ENCODE peak calls at places on chromosomes 5 and 9, in seven cellular contexts. Z, N, X, Q, T, I and H are unnamed samples.

GRCh38 chr9:95055851-95056551 is 261.5 kb downstream of the FANCC start:
- DNase-seq in Z (no peak), N (peak; percentile 85), X (no peak), Q (no peak), T (peak; percentile 72), I (no peak), H (peak; percentile 68)

GRCh38 chr9:2231831-2232230 is 216.7 kb downstream of the SMARCA2 start:
- DNase-seq in Z (no peak), N (peak; percentile 82), X (peak; percentile 25), Q (no peak), T (peak; percentile 90), I (no peak), H (peak; percentile 83)

GRCh38 chr9:23551171-23551795 is 274.8 kb downstream of the ELAVL2 start:
- DNase-seq in Z (no peak), N (no peak), X (no peak), Q (no peak), T (no peak), I (no peak), H (no peak)

GRCh38 chr5:3142261-3143027 is 391.0 kb upstream of the IRX2 start:
- DNase-seq in Z (no peak), N (no peak), X (no peak), Q (no peak), T (no peak), I (no peak), H (no peak)

GRCh38 chr9:134299883-134300282 is 26.4 kb upstream of the RXRA start:
- DNase-seq in Z (peak; percentile 82), N (no peak), X (no peak), Q (no peak), T (no peak), I (no peak), H (no peak)

GRCh38 chr5:55708732-55709131 is 3.4 kb downstream of the SLC38A9 start:
- DNase-seq in Z (no peak), N (no peak), X (peak; percentile 31), Q (no peak), T (peak; percentile 59), I (no peak), H (no peak)

GRCh38 chr5:43231977-43232376 is 40.0 kb downstream of the NIM1K start:
- DNase-seq in Z (no peak), N (peak; percentile 29), X (peak; percentile 88), Q (no peak), T (no peak), I (peak; percentile 38), H (peak; percentile 5)

GRCh38 chr9:130996672-130997394 is 12.1 kb upstream of the LAMC3 start:
- DNase-seq in Z (no peak), N (no peak), X (no peak), Q (no peak), T (no peak), I (no peak), H (no peak)

GRCh38 chr5:66642538-66642937 is 46.3 kb downstream of the MAST4 start:
- DNase-seq in Z (no peak), N (no peak), X (no peak), Q (no peak), T (no peak), I (no peak), H (no peak)

GRCh38 chr5:100788417-100788816 is 114.7 kb downstream of the ST8SIA4 start:
- DNase-seq in Z (no peak), N (no peak), X (no peak), Q (no peak), T (no peak), I (no peak), H (no peak)

GRCh38 chr5:36029914-36030313 is 36.8 kb downstream of the UGT3A2 start:
- DNase-seq in Z (no peak), N (no peak), X (no peak), Q (no peak), T (peak; percentile 9), I (no peak), H (peak; percentile 2)

GRCh38 chr9:114289571-114290481 is 33.1 kb upstream of the ORM1 start:
- DNase-seq in Z (peak; percentile 52), N (no peak), X (no peak), Q (no peak), T (no peak), I (no peak), H (no peak)

GRCh38 chr5:39489263-39489662 is 64.5 kb upstream of the DAB2 start:
- DNase-seq in Z (no peak), N (no peak), X (no peak), Q (no peak), T (no peak), I (no peak), H (no peak)

GRCh38 chr5:38607396-38607795 is 51.0 kb upstream of the LIFR start:
- DNase-seq in Z (no peak), N (peak; percentile 99), X (peak; percentile 55), Q (peak; percentile 58), T (peak; percentile 92), I (no peak), H (peak; percentile 85)

GRCh38 chr5:153678617-153679329 is 188.3 kb downstream of the GRIA1 start:
- DNase-seq in Z (no peak), N (no peak), X (no peak), Q (no peak), T (peak; percentile 33), I (no peak), H (no peak)

GRCh38 chr9:33161011-33161588 is 6.0 kb downstream of the B4GALT1 start:
- DNase-seq in Z (peak; percentile 87), N (peak; percentile 96), X (peak; percentile 76), Q (peak; percentile 54), T (peak; percentile 96), I (peak; percentile 68), H (peak; percentile 98)

GRCh38 chr5:107979272-107979671 is 308.5 kb upstream of the EFNA5 start:
- DNase-seq in Z (no peak), N (peak; percentile 36), X (peak; percentile 35), Q (no peak), T (peak; percentile 47), I (no peak), H (peak; percentile 26)

GRCh38 chr5:132266031-132266835 is 8.7 kb downstream of the PDLIM4 start:
- DNase-seq in Z (no peak), N (no peak), X (no peak), Q (no peak), T (no peak), I (no peak), H (no peak)

GRCh38 chr9:77440057-77440456 is 208.1 kb downstream of the GNA14 start:
- DNase-seq in Z (no peak), N (peak; percentile 45), X (peak; percentile 75), Q (no peak), T (peak; percentile 81), I (no peak), H (peak; percentile 66)

GRCh38 chr5:113140837-113141661 is 164.5 kb downstream of the DCP2 start:
- DNase-seq in Z (no peak), N (peak; percentile 84), X (peak; percentile 18), Q (no peak), T (peak; percentile 92), I (no peak), H (peak; percentile 89)

GRCh38 chr5:150168864-150169263 is 2.3 kb downstream of the CDX1 start:
- DNase-seq in Z (no peak), N (no peak), X (no peak), Q (no peak), T (no peak), I (no peak), H (no peak)

GRCh38 chr9:30504502-30504905 is 1879.9 kb upstream of the ACO1 start:
- DNase-seq in Z (no peak), N (no peak), X (no peak), Q (no peak), T (no peak), I (no peak), H (no peak)

GRCh38 chr5:17315710-17316221 is 98.3 kb downstream of the BASP1 start:
- DNase-seq in Z (no peak), N (peak; percentile 91), X (no peak), Q (peak; percentile 28), T (peak; percentile 85), I (no peak), H (peak; percentile 76)

GRCh38 chr5:172533399-172534228 is 79.3 kb upstream of the SH3PXD2B start:
- DNase-seq in Z (peak; percentile 46), N (no peak), X (no peak), Q (no peak), T (peak; percentile 19), I (peak; percentile 7), H (no peak)

GRCh38 chr5:127256886-127257597 is 33.6 kb upstream of the MEGF10 start:
- DNase-seq in Z (no peak), N (no peak), X (no peak), Q (no peak), T (no peak), I (no peak), H (no peak)

GRCh38 chr9:96620832-96621269 is 1.2 kb upstream of the CDC14B start:
- DNase-seq in Z (no peak), N (no peak), X (no peak), Q (no peak), T (no peak), I (no peak), H (no peak)
- TF ChIP-seq CTCF in Z (no peak), N (no peak), X (no peak), Q (no peak), T (no peak), I (no peak), H (no peak)

GRCh38 chr9:129352157-129352870 is 174.3 kb upstream of the IER5L start:
- DNase-seq in Z (no peak), N (no peak), X (no peak), Q (no peak), T (peak; percentile 41), I (no peak), H (no peak)
- H3K4me3 ChIP-seq in Z (peak overlapping the region; percentile 34), N (peak overlapping the region; percentile 47), X (no peak overlapping the region), Q (peak overlapping the region; percentile 33), T (peak overlapping the region; percentile 52), I (no peak overlapping the region), H (peak overlapping the region; percentile 55)

GRCh38 chr5:145859897-145860296 is 12.9 kb downstream of the GRXCR2 start:
- DNase-seq in Z (no peak), N (no peak), X (no peak), Q (no peak), T (no peak), I (no peak), H (no peak)
- TF ChIP-seq CTCF in Z (no peak), N (no peak), X (no peak), Q (no peak), T (no peak), I (no peak), H (peak; percentile 25)

GRCh38 chr5:137034213-137034612 is 464.9 kb downstream of the SPOCK1 start:
- DNase-seq in Z (no peak), N (no peak), X (no peak), Q (no peak), T (no peak), I (no peak), H (no peak)

GRCh38 chr5:137037848-137038247 is 461.3 kb downstream of the SPOCK1 start:
- DNase-seq in Z (no peak), N (no peak), X (no peak), Q (no peak), T (no peak), I (no peak), H (no peak)

GRCh38 chr5:137036630-137037029 is 462.5 kb downstream of the SPOCK1 start:
- DNase-seq in Z (no peak), N (no peak), X (no peak), Q (no peak), T (no peak), I (no peak), H (no peak)

GRCh38 chr5:137034764-137035479 is 464.2 kb downstream of the SPOCK1 start:
- DNase-seq in Z (no peak), N (no peak), X (no peak), Q (no peak), T (no peak), I (no peak), H (no peak)

DNA sequence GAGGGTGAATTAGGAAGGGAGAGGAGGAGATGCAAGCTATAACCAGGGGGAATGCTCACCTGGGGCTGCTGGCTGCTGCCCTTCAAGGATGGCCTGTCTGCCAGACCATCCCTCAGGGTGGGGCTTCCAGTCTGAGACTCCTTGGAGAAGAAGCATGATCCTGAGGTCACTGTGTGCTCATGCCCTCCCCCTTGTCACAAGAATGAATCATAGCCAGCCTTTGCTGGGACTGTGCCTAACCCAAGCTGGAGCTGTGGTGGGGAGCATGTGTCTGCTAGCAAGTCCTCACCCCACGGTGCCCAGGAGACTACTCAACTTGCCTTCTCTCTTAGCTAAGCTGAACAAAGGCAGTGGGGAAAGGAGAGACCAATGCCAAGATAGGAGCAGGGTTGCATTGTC is 463.6 kb downstream of the SPOCK1 start:
- DNase-seq in Z (no peak), N (no peak), X (no peak), Q (no peak), T (peak; percentile 9), I (no peak), H (peak; percentile 28)
- H3K4me3 ChIP-seq in Z (no peak overlapping the region), N (no peak overlapping the region), X (no peak overlapping the region), Q (no peak overlapping the region), T (no peak overlapping the region), I (no peak overlapping the region), H (no peak overlapping the region)